ENCODE peak calls at places on chromosomes 13 and 19, in six cellular contexts. One of them, this sample, is unnamed.

GRCh38 chr13:54640719-54641118 is 1612.1 kb downstream of the OLFM4 start:
- DNase-seq in ascending aorta: no peak
- DNase-seq in foreskin fibroblast: no peak
- DNase-seq in choroid plexus epithelial cell: no peak
- DNase-seq in GM12865: no peak
- DNase-seq in adrenal gland: no peak
- DNase-seq in this sample: no peak

GRCh38 chr19:15091918-15092753 is 10.1 kb downstream of the OR1I1 start:
- DNase-seq in foreskin fibroblast: peak
- DNase-seq in adrenal gland: peak
- DNase-seq in GM12865: peak
- DNase-seq in choroid plexus epithelial cell: peak
- DNase-seq in ascending aorta: no peak
- DNase-seq in this sample: peak

GRCh38 chr19:48424694-48425219 is 21.0 kb upstream of the GRWD1 start:
- DNase-seq in adrenal gland: no peak
- DNase-seq in foreskin fibroblast: peak
- DNase-seq in GM12865: peak
- DNase-seq in choroid plexus epithelial cell: peak
- DNase-seq in ascending aorta: no peak
- DNase-seq in this sample: peak

GRCh38 chr19:43527860-43528622 is 1.0 kb upstream of the ETHE1 start:
- DNase-seq in adrenal gland: no peak
- DNase-seq in GM12865: peak
- DNase-seq in choroid plexus epithelial cell: no peak
- DNase-seq in ascending aorta: peak
- DNase-seq in foreskin fibroblast: no peak
- DNase-seq in this sample: peak

GRCh38 chr13:112446347-112446861 is 70.2 kb downstream of the SPACA7 start:
- DNase-seq in adrenal gland: no peak
- DNase-seq in GM12865: no peak
- DNase-seq in foreskin fibroblast: no peak
- DNase-seq in choroid plexus epithelial cell: no peak
- DNase-seq in ascending aorta: no peak
- DNase-seq in this sample: no peak

GRCh38 chr19:5131031-5131865 is 162.3 kb downstream of the KDM4B start:
- DNase-seq in ascending aorta: no peak
- DNase-seq in GM12865: peak
- DNase-seq in adrenal gland: no peak
- DNase-seq in choroid plexus epithelial cell: no peak
- DNase-seq in foreskin fibroblast: no peak
- DNase-seq in this sample: no peak

GRCh38 chr13:37715606-37716015 is 117.0 kb upstream of the POSTN start:
- DNase-seq in ascending aorta: peak
- DNase-seq in foreskin fibroblast: peak
- DNase-seq in GM12865: no peak
- DNase-seq in adrenal gland: no peak
- DNase-seq in choroid plexus epithelial cell: peak
- DNase-seq in this sample: peak

GRCh38 chr19:35318679-35319448 is 10.1 kb upstream of the CD22 start:
- DNase-seq in foreskin fibroblast: peak
- DNase-seq in choroid plexus epithelial cell: peak
- DNase-seq in GM12865: no peak
- DNase-seq in adrenal gland: peak
- DNase-seq in ascending aorta: peak
- DNase-seq in this sample: peak

GRCh38 chr13:50213526-50213925 is 198.3 kb downstream of the KCNRG start:
- DNase-seq in foreskin fibroblast: no peak
- DNase-seq in GM12865: no peak
- DNase-seq in choroid plexus epithelial cell: no peak
- DNase-seq in ascending aorta: no peak
- DNase-seq in adrenal gland: no peak
- DNase-seq in this sample: no peak

GRCh38 chr13:26184791-26185250 is 37.3 kb downstream of the RNF6 start:
- DNase-seq in foreskin fibroblast: peak
- DNase-seq in GM12865: peak
- DNase-seq in ascending aorta: peak
- DNase-seq in choroid plexus epithelial cell: peak
- DNase-seq in adrenal gland: peak
- DNase-seq in this sample: peak

GRCh38 chr19:46339491-46339890 is 7.4 kb upstream of the PPP5C start:
- DNase-seq in choroid plexus epithelial cell: no peak
- DNase-seq in GM12865: no peak
- DNase-seq in ascending aorta: no peak
- DNase-seq in foreskin fibroblast: no peak
- DNase-seq in adrenal gland: no peak
- DNase-seq in this sample: no peak

GRCh38 chr13:22877421-22877820 is 303.4 kb upstream of the SGCG start:
- DNase-seq in adrenal gland: no peak
- DNase-seq in GM12865: no peak
- DNase-seq in ascending aorta: no peak
- DNase-seq in choroid plexus epithelial cell: no peak
- DNase-seq in foreskin fibroblast: no peak
- DNase-seq in this sample: no peak

GRCh38 chr19:1172353-1173159 is 1.5 kb downstream of the SBNO2 start:
- DNase-seq in GM12865: no peak
- DNase-seq in foreskin fibroblast: peak
- DNase-seq in ascending aorta: peak
- DNase-seq in adrenal gland: peak
- DNase-seq in choroid plexus epithelial cell: peak
- DNase-seq in this sample: peak

GRCh38 chr13:106911020-106911419 is 343.1 kb upstream of the ARGLU1 start:
- DNase-seq in ascending aorta: no peak
- DNase-seq in foreskin fibroblast: no peak
- DNase-seq in GM12865: no peak
- DNase-seq in adrenal gland: no peak
- DNase-seq in choroid plexus epithelial cell: no peak
- DNase-seq in this sample: no peak

GRCh38 chr13:112456138-112457056 is 80.2 kb downstream of the SPACA7 start:
- DNase-seq in GM12865: no peak
- DNase-seq in adrenal gland: no peak
- DNase-seq in ascending aorta: no peak
- DNase-seq in foreskin fibroblast: no peak
- DNase-seq in choroid plexus epithelial cell: no peak
- DNase-seq in this sample: no peak

GRCh38 chr13:72109863-72110262 is 242.9 kb upstream of the DACH1 start:
- DNase-seq in GM12865: no peak
- DNase-seq in foreskin fibroblast: no peak
- DNase-seq in choroid plexus epithelial cell: peak
- DNase-seq in adrenal gland: no peak
- DNase-seq in ascending aorta: no peak
- DNase-seq in this sample: peak

GRCh38 chr13:98451676-98452105 is 125.2 kb downstream of the STK24 start:
- DNase-seq in adrenal gland: no peak
- DNase-seq in foreskin fibroblast: peak
- DNase-seq in GM12865: no peak
- DNase-seq in ascending aorta: peak
- DNase-seq in choroid plexus epithelial cell: peak
- DNase-seq in this sample: no peak

GRCh38 chr13:56457535-56458200 is 683.0 kb upstream of the PRR20A start:
- DNase-seq in GM12865: no peak
- DNase-seq in choroid plexus epithelial cell: no peak
- DNase-seq in foreskin fibroblast: no peak
- DNase-seq in ascending aorta: no peak
- DNase-seq in adrenal gland: no peak
- DNase-seq in this sample: no peak

GRCh38 chr13:29619995-29620394 is 24.5 kb upstream of the SLC7A1 start:
- DNase-seq in adrenal gland: no peak
- DNase-seq in ascending aorta: no peak
- DNase-seq in choroid plexus epithelial cell: peak
- DNase-seq in foreskin fibroblast: peak
- DNase-seq in GM12865: no peak
- DNase-seq in this sample: peak

GRCh38 chr19:38543807-38544568 is 73.8 kb downstream of the MAP4K1 start:
- DNase-seq in ascending aorta: peak
- DNase-seq in GM12865: peak
- DNase-seq in foreskin fibroblast: peak
- DNase-seq in choroid plexus epithelial cell: peak
- DNase-seq in adrenal gland: peak
- DNase-seq in this sample: peak

GRCh38 chr19:41927810-41928192 is 448 bp downstream of the ERFL start:
- DNase-seq in choroid plexus epithelial cell: no peak
- DNase-seq in adrenal gland: no peak
- DNase-seq in GM12865: no peak
- DNase-seq in foreskin fibroblast: no peak
- DNase-seq in ascending aorta: no peak
- DNase-seq in this sample: no peak

GRCh38 chr13:103941506-103942148 is 875.4 kb upstream of the SLC10A2 start:
- DNase-seq in GM12865: no peak
- DNase-seq in choroid plexus epithelial cell: peak
- DNase-seq in adrenal gland: no peak
- DNase-seq in ascending aorta: no peak
- DNase-seq in foreskin fibroblast: no peak
- DNase-seq in this sample: peak

GRCh38 chr19:40689339-40690049 is 957 bp downstream of the NUMBL start:
- DNase-seq in choroid plexus epithelial cell: no peak
- DNase-seq in adrenal gland: no peak
- DNase-seq in foreskin fibroblast: no peak
- DNase-seq in ascending aorta: no peak
- DNase-seq in GM12865: no peak
- DNase-seq in this sample: peak

GRCh38 chr13:98348476-98348875 is 171.4 kb upstream of the RNF113B start:
- DNase-seq in foreskin fibroblast: no peak
- DNase-seq in GM12865: no peak
- DNase-seq in ascending aorta: no peak
- DNase-seq in choroid plexus epithelial cell: no peak
- DNase-seq in adrenal gland: no peak
- DNase-seq in this sample: no peak

GRCh38 chr13:84570831-84571230 is 688.6 kb upstream of the SLITRK1 start:
- DNase-seq in GM12865: no peak
- DNase-seq in ascending aorta: no peak
- DNase-seq in adrenal gland: no peak
- DNase-seq in choroid plexus epithelial cell: peak
- DNase-seq in foreskin fibroblast: peak
- DNase-seq in this sample: peak

GRCh38 chr13:84571264-84571663 is 689.0 kb upstream of the SLITRK1 start:
- DNase-seq in ascending aorta: no peak
- DNase-seq in GM12865: no peak
- DNase-seq in adrenal gland: no peak
- DNase-seq in choroid plexus epithelial cell: no peak
- DNase-seq in foreskin fibroblast: no peak
- DNase-seq in this sample: no peak

DNA sequence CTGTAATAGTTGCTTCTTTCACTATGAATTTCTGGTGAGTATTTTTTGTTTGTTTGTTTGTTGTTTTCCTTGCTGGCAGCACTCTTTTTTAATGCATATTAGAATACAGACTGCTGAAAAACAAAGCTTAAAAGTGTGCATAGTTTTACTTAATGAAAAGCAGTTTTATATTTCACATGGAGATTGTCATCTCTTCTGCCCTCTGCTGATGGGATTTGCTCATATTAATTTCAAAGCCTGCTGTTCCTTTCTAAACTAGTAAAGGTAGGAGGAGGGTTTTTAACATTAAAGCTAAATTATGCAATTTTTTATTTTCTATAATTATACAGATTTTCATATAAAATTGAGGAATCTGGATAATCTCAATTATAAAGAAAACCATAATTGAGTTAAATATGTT is 692.6 kb upstream of the SLITRK1 start:
- DNase-seq in adrenal gland: no peak
- DNase-seq in GM12865: no peak
- DNase-seq in foreskin fibroblast: peak
- DNase-seq in choroid plexus epithelial cell: peak
- DNase-seq in ascending aorta: no peak
- DNase-seq in this sample: peak
- TF ChIP-seq CTCF in adrenal gland: no peak
- TF ChIP-seq CTCF in GM12865: no peak
- TF ChIP-seq CTCF in foreskin fibroblast: peak
- TF ChIP-seq CTCF in choroid plexus epithelial cell: peak
- TF ChIP-seq CTCF in ascending aorta: peak
- TF ChIP-seq CTCF in this sample: peak

DNA sequence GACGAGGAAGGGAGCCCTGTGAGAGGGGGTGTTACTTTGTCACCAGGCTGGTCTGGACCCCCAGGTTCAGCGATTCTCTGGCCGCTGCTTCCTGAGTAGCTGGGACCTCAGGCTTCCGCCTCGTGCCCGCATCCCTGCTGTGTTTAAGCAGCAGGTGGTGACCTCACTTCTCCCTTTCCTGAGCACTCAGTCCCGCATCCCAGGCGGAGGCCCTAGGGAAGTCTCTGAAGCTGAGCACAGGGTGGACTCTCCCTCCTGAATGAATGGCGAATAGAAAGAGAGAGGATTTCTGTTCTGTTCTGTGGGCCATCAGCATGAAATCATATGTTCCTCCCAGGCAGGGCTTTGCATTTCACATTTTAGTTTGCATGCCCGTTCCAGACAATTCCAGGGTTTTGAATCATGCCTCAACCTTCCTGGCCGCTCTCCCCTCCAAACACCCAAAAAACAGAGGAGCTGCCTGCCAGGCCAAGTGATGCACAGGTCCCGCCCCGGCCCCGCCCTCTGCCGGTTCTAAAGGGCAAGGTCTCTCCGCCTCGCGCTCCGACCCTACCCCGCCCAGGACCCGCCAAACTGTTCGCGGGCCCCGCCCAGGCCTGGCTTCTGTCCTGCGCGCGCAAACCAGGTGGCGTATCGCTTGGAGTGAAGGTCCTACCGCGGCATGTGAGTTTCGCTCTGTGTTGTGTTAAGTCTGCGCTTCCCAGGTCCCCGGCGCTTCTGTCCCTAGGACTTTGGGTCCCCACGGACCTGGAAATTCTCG is 35.1 kb upstream of the ZNF808 start:
- DNase-seq in choroid plexus epithelial cell: no peak
- DNase-seq in GM12865: no peak
- DNase-seq in foreskin fibroblast: peak
- DNase-seq in ascending aorta: no peak
- DNase-seq in adrenal gland: no peak
- DNase-seq in this sample: peak
- H3K4me3 ChIP-seq in choroid plexus epithelial cell: no peak
- H3K4me3 ChIP-seq in GM12865: no peak
- H3K4me3 ChIP-seq in foreskin fibroblast: peak
- H3K4me3 ChIP-seq in ascending aorta: peak
- H3K4me3 ChIP-seq in adrenal gland: no peak
- H3K4me3 ChIP-seq in this sample: no peak

DNA sequence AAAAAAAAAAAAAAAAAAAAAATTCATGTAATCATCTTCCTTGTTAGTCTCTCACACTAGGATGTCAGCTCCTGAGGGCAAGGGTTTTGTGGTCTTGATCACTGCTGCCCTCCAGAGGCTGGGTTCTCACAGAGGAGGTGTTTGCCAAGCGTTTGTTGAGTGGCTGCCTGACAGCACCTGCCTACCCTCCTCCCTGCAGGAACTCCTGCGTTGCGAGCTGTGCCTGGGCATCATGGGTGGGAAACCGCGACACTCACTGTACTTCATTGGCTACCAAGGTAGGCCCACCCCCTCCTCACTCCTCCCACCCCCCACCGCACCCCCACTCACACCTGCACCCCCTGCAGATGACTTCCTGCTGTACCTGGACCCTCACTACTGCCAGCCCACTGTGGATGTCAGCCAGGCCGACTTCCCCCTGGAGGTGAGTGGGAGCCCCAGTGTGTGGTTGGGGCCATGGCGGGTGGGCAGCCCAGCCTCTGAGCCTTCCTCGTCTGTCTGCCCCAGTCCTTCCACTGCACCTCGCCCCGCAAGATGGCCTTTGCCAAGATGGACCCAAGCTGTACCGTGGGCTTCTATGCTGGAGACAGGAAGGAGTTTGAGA is 8.1 kb downstream of the ATG4D start:
- DNase-seq in foreskin fibroblast: no peak
- DNase-seq in adrenal gland: no peak
- DNase-seq in choroid plexus epithelial cell: peak
- DNase-seq in ascending aorta: no peak
- DNase-seq in GM12865: peak
- DNase-seq in this sample: peak
- TF ChIP-seq CTCF in foreskin fibroblast: no peak
- TF ChIP-seq CTCF in adrenal gland: no peak
- TF ChIP-seq CTCF in choroid plexus epithelial cell: peak
- TF ChIP-seq CTCF in ascending aorta: no peak
- TF ChIP-seq CTCF in GM12865: no peak
- TF ChIP-seq CTCF in this sample: peak

GRCh38 chr13:99982021-99982740 is 597 bp downstream of the ZIC2 start:
- DNase-seq in ascending aorta: peak
- DNase-seq in GM12865: peak
- DNase-seq in choroid plexus epithelial cell: no peak
- DNase-seq in adrenal gland: no peak
- DNase-seq in foreskin fibroblast: no peak
- DNase-seq in this sample: peak
- H3K4me3 ChIP-seq in ascending aorta: peak
- H3K4me3 ChIP-seq in GM12865: no peak
- H3K4me3 ChIP-seq in choroid plexus epithelial cell: peak
- H3K4me3 ChIP-seq in adrenal gland: no peak
- H3K4me3 ChIP-seq in foreskin fibroblast: no peak
- H3K4me3 ChIP-seq in this sample: no peak

This sample was measured in epithelial cell of esophagus.